ENCODE peak calls at places on chromosome 13, in seven cellular contexts. W is cardiac muscle cell, O is ascending aorta, R is fibroblast of lung, D is GM12865, N is fibroblast of the aortic adventitia, C is pancreas. F is an unnamed sample.

GRCh38 chr13:44158741-44159632 is 214.6 kb upstream of the SERP2 start:
- DNase-seq in W (no peak), O (no peak), R (peak), D (no peak), N (peak), C (no peak), F (peak)

GRCh38 chr13:43232866-43233265 is 209.5 kb downstream of the DNAJC15 start:
- DNase-seq in W (no peak), O (no peak), R (peak), D (no peak), N (peak), C (no peak), F (peak)

GRCh38 chr13:68232351-68233130 is 1002.4 kb upstream of the PCDH9 start:
- DNase-seq in W (no peak), O (no peak), R (peak), D (no peak), N (no peak), C (no peak), F (no peak)

GRCh38 chr13:43784491-43784890 is 2.3 kb downstream of the ENOX1 start:
- DNase-seq in W (no peak), O (no peak), R (no peak), D (no peak), N (peak), C (no peak), F (no peak)

GRCh38 chr13:45370922-45371406 is 30.0 kb upstream of the TPT1 start:
- DNase-seq in W (peak), O (peak), R (peak), D (peak), N (peak), C (peak), F (peak)

GRCh38 chr13:93249259-93249917 is 22.8 kb downstream of the GPC6 start:
- DNase-seq in W (no peak), O (no peak), R (peak), D (no peak), N (peak), C (no peak), F (no peak)

GRCh38 chr13:77176350-77176749 is 149.4 kb upstream of the FBXL3 start:
- DNase-seq in W (no peak), O (no peak), R (peak), D (no peak), N (peak), C (no peak), F (no peak)

GRCh38 chr13:30033681-30034447 is 183.4 kb upstream of the UBL3 start:
- DNase-seq in W (peak), O (no peak), R (peak), D (no peak), N (peak), C (no peak), F (no peak)

GRCh38 chr13:114229486-114229885 is 5.2 kb upstream of the CDC16 start:
- DNase-seq in W (no peak), O (no peak), R (peak), D (no peak), N (peak), C (no peak), F (no peak)

GRCh38 chr13:24670174-24670573 is 10.0 kb upstream of the ATP12A start:
- DNase-seq in W (no peak), O (no peak), R (no peak), D (no peak), N (no peak), C (no peak), F (no peak)

GRCh38 chr13:24670927-24671326 is 9.3 kb upstream of the ATP12A start:
- DNase-seq in W (peak), O (no peak), R (peak), D (peak), N (peak), C (no peak), F (no peak)

GRCh38 chr13:24672141-24673132 is 7.8 kb upstream of the ATP12A start:
- DNase-seq in W (peak), O (no peak), R (no peak), D (no peak), N (no peak), C (no peak), F (no peak)

GRCh38 chr13:24668955-24669354 is 11.3 kb upstream of the ATP12A start:
- DNase-seq in W (no peak), O (no peak), R (no peak), D (no peak), N (no peak), C (no peak), F (no peak)

GRCh38 chr13:24671367-24672117 is 8.7 kb upstream of the ATP12A start:
- DNase-seq in W (peak), O (peak), R (peak), D (peak), N (peak), C (peak), F (peak)
- H3K4me3 ChIP-seq in W (no peak), O (no peak), R (peak), D (no peak), N (peak), C (no peak), F (no peak)

GRCh38 chr13:24253520-24254150 is 55.7 kb upstream of the C1QTNF9 start:
- DNase-seq in W (no peak), O (no peak), R (no peak), D (no peak), N (no peak), C (no peak), F (no peak)

GRCh38 chr13:24249586-24249985 is 59.8 kb upstream of the C1QTNF9 start:
- DNase-seq in W (no peak), O (no peak), R (no peak), D (no peak), N (no peak), C (no peak), F (no peak)

GRCh38 chr13:24252136-24252535 is 57.2 kb upstream of the C1QTNF9 start:
- DNase-seq in W (no peak), O (no peak), R (no peak), D (no peak), N (no peak), C (no peak), F (no peak)

GRCh38 chr13:24254151-24254810 is 55.1 kb upstream of the C1QTNF9 start:
- DNase-seq in W (no peak), O (no peak), R (no peak), D (peak), N (no peak), C (no peak), F (no peak)

DNA sequence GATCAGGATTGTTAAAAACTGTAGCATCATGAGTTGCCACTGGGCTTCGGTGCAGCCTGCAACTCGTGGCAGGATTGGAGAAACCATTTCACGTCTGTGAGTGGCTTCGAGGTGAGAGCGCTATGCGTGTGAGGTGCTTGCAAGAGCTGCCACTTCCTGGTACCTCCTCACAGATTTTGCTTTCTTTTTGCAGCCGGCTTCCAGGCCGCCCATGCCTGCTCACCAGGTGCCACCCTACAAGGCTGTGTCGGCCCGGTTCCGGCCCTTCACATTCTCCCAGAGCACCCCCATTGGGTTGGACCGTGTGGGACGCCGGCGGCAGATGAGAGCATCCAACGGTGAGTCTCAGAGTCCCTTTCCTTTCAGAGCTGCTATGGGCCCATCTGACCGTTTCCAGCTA is 57.9 kb upstream of the C1QTNF9 start:
- DNase-seq in W (no peak), O (no peak), R (no peak), D (peak), N (no peak), C (no peak), F (no peak)
- H3K4me3 ChIP-seq in W (no peak), O (no peak), R (no peak), D (no peak), N (no peak), C (no peak), F (no peak)

GRCh38 chr13:111115841-111116500 is 861 bp downstream of the ARHGEF7 start:
- DNase-seq in W (peak), O (peak), R (peak), D (no peak), N (peak), C (no peak), F (peak)
- H3K4me3 ChIP-seq in W (peak), O (peak), R (peak), D (no peak), N (peak), C (no peak), F (no peak)

GRCh38 chr13:41019578-41020347 is 647 bp upstream of the ELF1 start:
- DNase-seq in W (no peak), O (no peak), R (no peak), D (no peak), N (no peak), C (no peak), F (no peak)

GRCh38 chr13:41019027-41019487 is at the start of gene ELF1:
- DNase-seq in W (no peak), O (peak), R (peak), D (peak), N (peak), C (peak), F (peak)

GRCh38 chr13:41017153-41017552 is 2.0 kb downstream of the ELF1 start:
- DNase-seq in W (no peak), O (no peak), R (no peak), D (peak), N (no peak), C (peak), F (peak)

GRCh38 chr13:41017744-41018582 is 1.2 kb downstream of the ELF1 start:
- DNase-seq in W (no peak), O (no peak), R (no peak), D (peak), N (no peak), C (no peak), F (peak)

GRCh38 chr13:41018583-41018909 is 570 bp downstream of the ELF1 start:
- DNase-seq in W (no peak), O (no peak), R (no peak), D (no peak), N (no peak), C (no peak), F (no peak)
- H3K4me3 ChIP-seq in W (no peak), O (peak), R (peak), D (peak), N (peak), C (no peak), F (peak)

GRCh38 chr13:31394491-31394890 is 194.7 kb downstream of the B3GLCT start:
- DNase-seq in W (no peak), O (no peak), R (peak), D (no peak), N (no peak), C (no peak), F (no peak)

GRCh38 chr13:31399690-31400089 is 199.9 kb downstream of the B3GLCT start:
- DNase-seq in W (no peak), O (no peak), R (no peak), D (no peak), N (no peak), C (no peak), F (no peak)

GRCh38 chr13:31395090-31395489 is 195.3 kb downstream of the B3GLCT start:
- DNase-seq in W (no peak), O (no peak), R (no peak), D (no peak), N (no peak), C (no peak), F (no peak)
- H3K4me3 ChIP-seq in W (no peak), O (no peak), R (no peak), D (no peak), N (no peak), C (no peak), F (no peak)

DNA sequence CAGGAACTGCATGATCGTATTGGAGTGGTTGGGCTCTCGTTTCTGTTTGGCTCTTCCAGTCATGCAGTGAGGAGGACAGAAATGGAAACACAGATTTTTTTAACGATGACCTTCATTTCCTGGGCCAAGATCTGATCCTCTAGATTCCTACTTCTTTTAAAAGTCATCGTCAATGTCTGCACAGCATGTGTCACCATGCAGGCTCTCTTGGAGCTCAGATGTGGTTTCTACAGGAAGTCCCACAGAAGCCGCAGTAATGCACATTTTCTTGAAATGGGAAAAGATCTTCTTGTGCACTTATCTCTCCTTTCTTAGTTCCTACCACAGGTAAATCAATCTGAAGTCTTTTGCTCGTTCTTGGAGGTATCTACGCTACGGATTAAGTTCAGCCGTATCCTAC is 626.9 kb downstream of the EFNB2 start:
- DNase-seq in W (no peak), O (no peak), R (peak), D (peak), N (no peak), C (no peak), F (no peak)
- H3K4me3 ChIP-seq in W (no peak), O (no peak), R (no peak), D (no peak), N (no peak), C (no peak), F (no peak)

GRCh38 chr13:75432811-75433244 is 49.1 kb downstream of the TBC1D4 start:
- DNase-seq in W (no peak), O (no peak), R (no peak), D (no peak), N (no peak), C (no peak), F (no peak)

GRCh38 chr13:75430618-75431209 is 51.3 kb downstream of the TBC1D4 start:
- DNase-seq in W (no peak), O (no peak), R (no peak), D (no peak), N (no peak), C (no peak), F (no peak)

GRCh38 chr13:75426421-75426820 is 55.5 kb downstream of the TBC1D4 start:
- DNase-seq in W (no peak), O (no peak), R (no peak), D (no peak), N (no peak), C (no peak), F (no peak)

GRCh38 chr13:75437582-75438318 is 44.2 kb downstream of the TBC1D4 start:
- DNase-seq in W (peak), O (no peak), R (peak), D (no peak), N (peak), C (no peak), F (no peak)

GRCh38 chr13:75432045-75432444 is 49.9 kb downstream of the TBC1D4 start:
- DNase-seq in W (no peak), O (no peak), R (no peak), D (peak), N (peak), C (no peak), F (no peak)
- H3K4me3 ChIP-seq in W (no peak), O (no peak), R (no peak), D (no peak), N (no peak), C (no peak), F (no peak)

DNA sequence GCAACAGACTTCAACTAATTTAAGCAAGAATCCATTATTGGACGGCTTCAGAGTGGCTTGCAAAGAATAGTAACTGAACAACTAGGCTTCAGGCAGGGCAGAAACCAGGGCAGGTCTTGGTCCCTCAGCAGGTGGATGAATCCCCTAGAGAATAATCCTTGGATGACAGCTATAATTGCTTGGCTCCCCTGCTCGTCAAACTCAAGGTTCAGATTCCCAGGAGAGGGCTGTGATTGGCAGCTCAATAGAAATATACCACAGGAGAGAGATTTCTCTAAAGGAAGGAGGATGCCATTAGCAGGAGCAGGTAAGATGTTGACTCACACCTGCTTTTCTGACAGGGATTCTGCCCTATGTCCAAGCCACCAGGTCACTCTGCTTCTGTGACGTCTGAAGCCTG is 89.6 kb upstream of the PCDH8 start:
- DNase-seq in W (no peak), O (no peak), R (no peak), D (no peak), N (no peak), C (no peak), F (no peak)
- H3K4me3 ChIP-seq in W (no peak), O (no peak), R (no peak), D (no peak), N (no peak), C (no peak), F (no peak)